ENCODE peak calls at places on chromosome 4, in four cellular contexts. U is neural crest cell, M is A549, H is fibroblast of mammary gland. I is an unnamed sample.
A peak's percentile ranks its signal among the peaks of the same experiment; 100 is the strongest.

GRCh38 chr4:145934434-145935047 is 4.1 kb downstream of the ZNF827 start:
- DNase-seq in U (no peak), M (no peak), H (no peak), I (no peak)

GRCh38 chr4:1958276-1959103 is 50.3 kb downstream of the NELFA start:
- DNase-seq in U (no peak), M (no peak), H (no peak), I (no peak)

GRCh38 chr4:152310223-152310622 is 225.7 kb downstream of the FBXW7 start:
- DNase-seq in U (no peak), M (no peak), H (no peak), I (no peak)

GRCh38 chr4:182717788-182718583 is 199.2 kb downstream of the DCTD start:
- DNase-seq in U (no peak), M (no peak), H (no peak), I (no peak)

GRCh38 chr4:128776794-128777216 is 32.7 kb upstream of the JADE1 start:
- DNase-seq in U (no peak), M (peak; percentile 64), H (peak; percentile 89), I (no peak)

GRCh38 chr4:80219301-80220025 is 22.2 kb downstream of the PRDM8 start:
- DNase-seq in U (no peak), M (no peak), H (peak; percentile 26), I (no peak)

GRCh38 chr4:32876546-32876945 is 2156.4 kb downstream of the PCDH7 start:
- DNase-seq in U (no peak), M (no peak), H (no peak), I (no peak)

GRCh38 chr4:153067376-153067775 is 131.3 kb downstream of the FHDC1 start:
- DNase-seq in U (no peak), M (no peak), H (peak; percentile 14), I (no peak)

GRCh38 chr4:53967971-53968370 is 96.4 kb downstream of the CHIC2 start:
- DNase-seq in U (no peak), M (no peak), H (peak; percentile 60), I (no peak)

GRCh38 chr4:140133576-140133975 is 20.4 kb downstream of the MAML3 start:
- DNase-seq in U (no peak), M (no peak), H (no peak), I (no peak)

GRCh38 chr4:125044886-125045285 is 269.9 kb upstream of the FAT4 start:
- DNase-seq in U (no peak), M (no peak), H (no peak), I (no peak)

GRCh38 chr4:156832886-156833285 is 138.7 kb downstream of the PDGFC start:
- DNase-seq in U (no peak), M (no peak), H (peak; percentile 23), I (no peak)

GRCh38 chr4:94014484-94015136 is 186.1 kb downstream of the ATOH1 start:
- DNase-seq in U (no peak), M (no peak), H (no peak), I (no peak)

GRCh38 chr4:98694076-98694475 is 35.7 kb upstream of the TSPAN5 start:
- DNase-seq in U (no peak), M (no peak), H (no peak), I (no peak)

GRCh38 chr4:3366893-3367775 is 74.3 kb downstream of the RGS12 start:
- DNase-seq in U (no peak), M (no peak), H (no peak), I (no peak)
- TF ChIP-seq CTCF in U (no peak), M (no peak), H (no peak), I (no peak)

DNA sequence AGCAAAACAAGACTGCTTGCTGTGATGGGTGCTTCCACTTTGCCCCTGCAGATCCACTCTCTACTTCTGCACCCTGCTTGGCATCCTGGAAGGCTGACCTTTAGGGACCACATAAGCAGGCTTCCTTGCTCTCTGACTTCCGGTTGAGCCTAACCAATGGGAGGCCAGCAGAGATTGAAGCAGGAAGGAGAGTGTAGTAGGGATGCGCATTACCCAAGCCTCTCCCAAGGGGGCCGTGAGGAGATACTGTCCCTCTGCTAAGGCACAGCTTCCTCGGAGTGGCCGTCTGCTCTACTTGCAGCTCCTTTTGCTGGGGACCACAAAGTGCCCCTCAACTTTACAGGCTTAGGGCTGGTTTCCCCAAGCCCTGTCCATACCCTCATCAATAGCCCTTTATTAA is 624.3 kb upstream of the TENM3 start:
- DNase-seq in U (no peak), M (no peak), H (no peak), I (no peak)
- TF ChIP-seq CTCF in U (no peak), M (no peak), H (no peak), I (no peak)

GRCh38 chr4:173317003-173317402 is 17.2 kb downstream of the HMGB2 start:
- DNase-seq in U (no peak), M (no peak), H (no peak), I (no peak)
- TF ChIP-seq CTCF in U (peak; percentile 48), M (no peak), H (peak; percentile 32), I (no peak)

GRCh38 chr4:117773067-117773946 is 261.0 kb upstream of the NDST3 start:
- DNase-seq in U (no peak), M (no peak), H (no peak), I (no peak)

GRCh38 chr4:117770269-117771087 is 263.8 kb upstream of the NDST3 start:
- DNase-seq in U (no peak), M (no peak), H (no peak), I (no peak)

GRCh38 chr4:117768610-117769009 is 265.7 kb upstream of the NDST3 start:
- DNase-seq in U (no peak), M (no peak), H (no peak), I (no peak)

GRCh38 chr4:117777721-117778120 is 256.6 kb upstream of the NDST3 start:
- DNase-seq in U (no peak), M (no peak), H (no peak), I (no peak)

GRCh38 chr4:117771647-117772337 is 262.5 kb upstream of the NDST3 start:
- DNase-seq in U (no peak), M (no peak), H (no peak), I (no peak)
- TF ChIP-seq CTCF in U (peak; percentile 40), M (no peak), H (no peak), I (peak; percentile 24)